ENCODE peak calls at places on chromosomes 11 and 22, in five cellular contexts. L is CD4-positive, CD25-positive, alpha-beta regulatory T cell; E is gastrocnemius medialis; R is heart left ventricle; K is IMR-90. U is an unnamed sample. For H3K9me3 and H3K36me3, the result is how much of the 10 kb centered on the place peaks cover.

GRCh38 chr11:5343474-5344335 is at the start of gene OR51B5:
- DNase-seq in K (peak), R (no peak), L (no peak), E (no peak), U (no peak)

GRCh38 chr11:45391168-45391850 is 105.2 kb upstream of the SYT13 start:
- DNase-seq in R (no peak), K (no peak), E (no peak), L (no peak), U (no peak)

GRCh38 chr22:49825944-49826602 is 1.6 kb downstream of the BRD1 start:
- DNase-seq in L (peak), K (peak), E (no peak), R (no peak), U (no peak)

GRCh38 chr11:120061761-120062560 is 76.0 kb downstream of the TRIM29 start:
- DNase-seq in E (no peak), K (no peak), L (no peak), R (no peak), U (peak)

GRCh38 chr11:108498816-108499408 is 728 bp upstream of the POGLUT3 start:
- DNase-seq in K (no peak), E (no peak), L (no peak), R (no peak), U (no peak)

GRCh38 chr11:34632105-34632780 is 11.3 kb downstream of the EHF start:
- DNase-seq in E (no peak), K (no peak), L (no peak), R (no peak), U (no peak)

GRCh38 chr22:38317995-38318715 is 922 bp upstream of the CSNK1E start:
- DNase-seq in K (peak), L (no peak), R (peak), E (peak), U (peak)

GRCh38 chr22:25563757-25564319 is 637 bp upstream of the GRK3 start:
- DNase-seq in E (no peak), R (no peak), K (peak), L (no peak), U (no peak)

GRCh38 chr22:46066691-46067090 is 83.6 kb upstream of the PPARA start:
- DNase-seq in L (no peak), E (no peak), K (no peak), R (peak), U (no peak)

GRCh38 chr11:61384271-61385242 is 7.8 kb upstream of the TMEM216 start:
- DNase-seq in R (no peak), L (no peak), K (peak), E (no peak), U (no peak)

GRCh38 chr11:95490625-95491024 is 259.6 kb upstream of the SESN3 start:
- DNase-seq in E (no peak), R (no peak), K (no peak), L (no peak), U (no peak)

GRCh38 chr11:74154621-74155281 is 16.1 kb downstream of the C2CD3 start:
- DNase-seq in R (peak), E (no peak), K (no peak), L (no peak), U (no peak)

GRCh38 chr11:17810041-17810440 is 75.5 kb downstream of the KCNC1 start:
- DNase-seq in K (no peak), E (no peak), R (no peak), L (no peak), U (no peak)

GRCh38 chr11:102798012-102798746 is at the start of gene MMP1:
- DNase-seq in R (no peak), E (no peak), K (peak), L (no peak), U (no peak)

GRCh38 chr11:133762538-133762937 is 82.8 kb downstream of the SPATA19 start:
- DNase-seq in L (no peak), E (no peak), K (no peak), R (no peak), U (no peak)

GRCh38 chr22:48885919-48886305 is 941.8 kb downstream of the BRD1 start:
- DNase-seq in R (no peak), E (no peak), L (no peak), K (no peak), U (no peak)

GRCh38 chr11:127859941-127860354 is 727.4 kb downstream of the ETS1 start:
- DNase-seq in L (no peak), R (no peak), K (no peak), E (no peak), U (no peak)

GRCh38 chr22:27206001-27206746 is 548.8 kb downstream of the MIAT start:
- DNase-seq in L (no peak), K (peak), R (no peak), E (no peak), U (no peak)

GRCh38 chr11:32005786-32006406 is 85.0 kb upstream of the RCN1 start:
- DNase-seq in E (no peak), K (peak), R (no peak), L (no peak), U (no peak)

GRCh38 chr22:36211237-36211881 is 9.8 kb upstream of the APOL4 start:
- DNase-seq in L (no peak), R (no peak), E (no peak), K (peak), U (no peak)

GRCh38 chr11:80595011-80595410 is 1154.2 kb upstream of the TENM4 start:
- DNase-seq in E (no peak), L (no peak), R (no peak), K (peak), U (no peak)

GRCh38 chr11:6888830-6889229 is 3.5 kb downstream of the OR2D2 start:
- DNase-seq in R (no peak), L (no peak), K (no peak), E (no peak), U (no peak)

GRCh38 chr11:60905551-60906113 is 753 bp downstream of the PRPF19 start:
- DNase-seq in K (peak), E (no peak), L (no peak), R (no peak), U (no peak)

GRCh38 chr11:126638663-126639062 is 283.2 kb downstream of the ST3GAL4 start:
- DNase-seq in E (no peak), L (no peak), R (no peak), K (no peak), U (no peak)

GRCh38 chr11:68258363-68258765 is 13.4 kb downstream of the C11orf24 start:
- DNase-seq in E (no peak), L (no peak), K (no peak), R (no peak), U (no peak)

GRCh38 chr11:133239530-133239929 is 292.8 kb downstream of the OPCML start:
- DNase-seq in K (no peak), L (no peak), E (no peak), R (no peak), U (no peak)

GRCh38 chr22:39263626-39264025 is 18.8 kb upstream of the PDGFB start:
- DNase-seq in K (no peak), R (no peak), E (no peak), L (no peak), U (no peak)

GRCh38 chr11:9061807-9062206 is 29.6 kb downstream of the SCUBE2 start:
- DNase-seq in L (no peak), E (no peak), R (no peak), K (no peak), U (no peak)

GRCh38 chr22:45450101-45450785 is 36.8 kb downstream of the RIBC2 start:
- DNase-seq in L (no peak), K (no peak), R (no peak), E (no peak), U (no peak)

GRCh38 chr11:58837707-58838388 is 6.7 kb downstream of the GLYATL2 start:
- DNase-seq in K (no peak), E (no peak), R (no peak), L (no peak), U (no peak)
- H3K9me3 ChIP-seq in K (under half), E (under half), R (under half), L (under half), U (under half)

GRCh38 chr11:76445122-76446084 is 585 bp downstream of the EMSY start:
- DNase-seq in R (peak), E (peak), L (peak), K (peak), U (peak)

GRCh38 chr11:76444065-76444383 is 794 bp upstream of the EMSY start:
- DNase-seq in E (no peak), K (no peak), L (no peak), R (no peak), U (no peak)

GRCh38 chr11:76444384-76445121 is at the start of gene EMSY:
- DNase-seq in R (peak), L (peak), E (peak), K (peak), U (peak)

GRCh38 chr11:76453248-76453647 is 8.4 kb downstream of the EMSY start:
- DNase-seq in K (peak), L (no peak), E (no peak), R (no peak), U (no peak)

DNA sequence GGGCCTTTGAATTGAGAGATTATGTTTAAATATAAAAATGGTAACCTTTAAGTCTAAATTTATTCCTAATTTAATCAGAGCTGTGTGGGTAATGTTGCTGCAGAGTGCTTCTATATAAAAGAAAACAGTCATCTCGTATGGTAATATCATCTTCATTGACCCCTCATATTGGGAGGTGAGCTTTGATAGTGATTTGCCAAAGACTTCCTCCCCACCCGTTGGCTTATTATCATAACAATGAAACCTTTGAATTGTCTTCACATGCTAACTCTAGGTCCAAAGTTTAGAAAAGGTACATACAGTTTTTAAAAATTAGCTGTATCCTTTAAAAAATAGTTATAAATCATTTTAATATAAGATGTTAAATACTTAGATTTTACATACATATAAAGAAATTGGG is 3.7 kb downstream of the EMSY start:
- DNase-seq in L (no peak), K (no peak), E (no peak), R (no peak), U (no peak)
- H3K36me3 ChIP-seq in L (under half), K (under half), E (under half), R (under half), U (under half)

DNA sequence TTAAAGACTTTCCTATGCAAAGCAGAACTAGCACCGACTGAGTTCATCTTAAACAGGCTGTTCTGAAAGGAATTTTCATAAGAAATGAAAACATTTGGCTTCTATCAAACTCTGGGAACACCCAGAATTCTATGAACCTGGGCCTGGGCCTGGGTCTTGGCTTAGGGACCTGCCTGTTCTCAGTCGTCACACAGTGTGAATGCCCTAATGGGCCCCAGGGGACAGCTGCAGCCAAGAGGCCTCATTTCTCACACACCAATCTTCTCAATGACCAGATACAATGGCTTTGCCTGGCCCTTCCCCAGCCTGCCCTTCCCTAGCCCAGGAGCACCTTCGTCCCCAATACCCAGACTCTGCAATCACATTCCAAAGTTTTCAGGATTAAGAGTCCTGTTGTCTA is 234.9 kb upstream of the ARHGAP20 start:
- DNase-seq in R (peak), E (peak), K (no peak), L (no peak), U (no peak)
- H3K9me3 ChIP-seq in R (under half), E (under half), K (under half), L (under half), U (under half)

DNA sequence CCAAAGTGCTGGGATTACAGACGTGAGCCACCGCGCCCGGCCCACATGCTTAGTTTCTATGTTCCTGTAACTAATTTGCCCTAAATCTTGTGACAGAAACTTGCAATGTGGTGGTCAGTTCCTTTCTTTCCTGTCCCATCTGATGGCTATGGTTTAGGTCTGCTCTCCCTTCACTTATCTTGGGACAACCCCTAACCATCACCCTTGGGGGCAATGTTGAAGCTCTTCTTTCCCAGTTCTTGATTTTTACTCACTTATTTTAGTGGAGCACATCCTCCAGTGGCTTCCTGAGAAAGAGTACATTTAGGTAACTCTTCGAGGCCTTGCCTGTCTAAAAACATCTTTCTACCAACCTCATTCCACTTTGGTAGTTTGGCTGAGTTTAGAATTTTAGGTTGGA is 7.3 kb downstream of the SREBF2 start:
- DNase-seq in K (no peak), R (no peak), L (no peak), E (no peak), U (no peak)
- H3K36me3 ChIP-seq in K (under half), R (under half), L (under half), E (under half), U (under half)

GRCh38 chr22:47565607-47566006 is 803.2 kb downstream of the TBC1D22A start:
- DNase-seq in K (no peak), R (no peak), E (no peak), L (no peak), U (peak)

GRCh38 chr22:47569389-47570299 is 807.2 kb downstream of the TBC1D22A start:
- DNase-seq in R (no peak), E (no peak), L (no peak), K (no peak), U (no peak)

GRCh38 chr22:47568700-47569099 is 806.2 kb downstream of the TBC1D22A start:
- DNase-seq in E (no peak), L (no peak), K (no peak), R (no peak), U (no peak)

GRCh38 chr22:47567126-47567730 is 804.8 kb downstream of the TBC1D22A start:
- DNase-seq in K (no peak), E (no peak), L (no peak), R (no peak), U (no peak)

DNA sequence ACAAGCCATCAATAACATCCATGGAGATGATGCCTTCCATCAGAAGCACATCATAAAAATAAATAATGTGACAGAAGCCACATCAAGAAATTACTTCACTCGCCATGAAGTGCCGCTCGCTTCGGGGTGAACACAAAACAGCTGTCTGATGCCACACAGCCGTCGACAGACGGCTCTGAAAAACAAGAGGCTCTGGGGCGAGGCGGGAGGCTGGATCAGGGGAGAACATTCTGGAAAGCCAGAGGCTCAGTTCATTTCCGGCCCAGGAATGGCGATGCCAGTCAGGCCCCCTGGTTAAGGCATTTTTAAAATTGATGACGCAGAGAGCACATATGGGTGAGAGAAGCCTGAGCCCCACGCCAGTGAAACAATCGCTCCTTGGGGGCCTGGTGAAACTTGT is 805.3 kb downstream of the TBC1D22A start:
- DNase-seq in R (no peak), E (no peak), K (no peak), L (no peak), U (no peak)
- H3K9me3 ChIP-seq in R (under half), E (under half), K (under half), L (under half), U (under half)

GRCh38 chr22:31619611-31620300 is 42.3 kb downstream of the PISD start:
- DNase-seq in R (no peak), E (no peak), K (no peak), L (no peak), U (no peak)

GRCh38 chr22:31618057-31618456 is 44.0 kb downstream of the PISD start:
- DNase-seq in L (no peak), K (no peak), R (no peak), E (no peak), U (no peak)

GRCh38 chr22:31616315-31616980 is 45.6 kb downstream of the PISD start:
- DNase-seq in E (no peak), K (no peak), L (no peak), R (no peak), U (no peak)

GRCh38 chr22:31620756-31621480 is 41.1 kb downstream of the PISD start:
- DNase-seq in E (no peak), R (no peak), L (no peak), K (no peak), U (no peak)

DNA sequence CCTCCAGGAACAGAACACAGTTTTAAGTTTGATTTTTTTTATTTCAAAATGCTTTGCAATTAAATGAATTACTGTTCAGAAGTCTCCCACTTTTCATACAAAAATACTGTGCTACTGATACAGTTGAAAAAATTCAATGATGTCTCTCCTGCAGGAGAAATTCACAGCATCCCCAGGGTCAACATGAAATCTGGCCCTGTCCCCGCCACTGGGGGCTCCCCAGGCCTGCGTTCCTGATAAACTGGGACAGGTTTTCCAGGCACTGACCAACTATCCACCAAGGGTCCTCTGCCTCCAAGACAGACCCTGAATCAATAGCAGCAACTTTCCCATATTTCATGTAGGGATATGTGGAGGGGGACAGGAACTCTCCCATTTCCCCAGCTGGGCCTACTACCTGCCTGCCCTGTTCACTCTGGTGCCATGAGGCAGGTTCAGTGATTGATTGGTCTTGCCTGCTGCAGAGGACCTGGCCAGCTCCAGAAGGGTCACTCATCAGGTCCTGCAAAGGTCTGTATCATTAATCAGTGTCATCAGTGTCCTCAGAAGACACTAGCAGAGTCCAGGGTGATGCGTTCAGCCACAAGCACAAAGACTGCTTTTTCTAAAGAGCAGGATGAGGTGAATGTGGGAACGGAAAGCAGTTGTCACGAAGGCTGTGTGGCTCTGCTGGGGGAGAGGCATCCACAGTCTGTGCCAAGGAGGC is 43.4 kb downstream of the PISD start:
- DNase-seq in R (no peak), E (no peak), L (no peak), K (no peak), U (no peak)
- H3K36me3 ChIP-seq in R (under half), E (under half), L (under half), K (half or more), U (under half)